ENCODE peak calls at places on chromosomes 13 and 19, in ten cellular contexts. S is CD4-positive, alpha-beta T cell; V is tibial artery; L is uterus; E is HFFc6; O is IMR-90; Z is CD14-positive monocyte; Y is Calu3; K is K562; G is RWPE1. J is an unnamed sample.
A peak's percentile ranks its signal among the peaks of the same experiment; 100 is the strongest.

GRCh38 chr19:5719274-5719960 is 529 bp downstream of the LONP1 start:
- DNase-seq in S (peak; percentile 16), V (no peak), L (no peak), E (peak; percentile 29), O (peak; percentile 13), Z (no peak), Y (no peak), K (peak; percentile 13), G (peak; percentile 29), J (no peak)

GRCh38 chr13:40819797-40820315 is 30.4 kb downstream of the SLC25A15 start:
- DNase-seq in S (no peak), V (no peak), L (no peak), E (no peak), O (no peak), Z (no peak), Y (no peak), K (no peak), G (no peak), J (no peak)

GRCh38 chr13:21243843-21244184 is 67.4 kb downstream of the MRPL57 start:
- DNase-seq in S (no peak), V (no peak), L (no peak), E (no peak), O (no peak), Z (no peak), Y (no peak), K (no peak), G (no peak), J (no peak)

GRCh38 chr19:42121036-42121621 is 11.1 kb downstream of the POU2F2 start:
- DNase-seq in S (no peak), V (no peak), L (no peak), E (no peak), O (no peak), Z (no peak), Y (no peak), K (no peak), G (no peak), J (no peak)

GRCh38 chr13:74796126-74796643 is 662.0 kb upstream of the KLF12 start:
- DNase-seq in S (no peak), V (no peak), L (no peak), E (no peak), O (no peak), Z (no peak), Y (no peak), K (no peak), G (no peak), J (no peak)

GRCh38 chr13:40153516-40153915 is 498.1 kb downstream of the COG6 start:
- DNase-seq in S (no peak), V (no peak), L (no peak), E (no peak), O (no peak), Z (no peak), Y (no peak), K (no peak), G (no peak), J (no peak)

GRCh38 chr19:5136060-5136855 is 167.3 kb downstream of the KDM4B start:
- DNase-seq in S (no peak), V (no peak), L (no peak), E (no peak), O (no peak), Z (no peak), Y (no peak), K (no peak), G (no peak), J (no peak)

GRCh38 chr13:102758842-102759241 is 14.7 kb downstream of the TEX30 start:
- DNase-seq in S (no peak), V (no peak), L (no peak), E (no peak), O (no peak), Z (no peak), Y (no peak), K (no peak), G (no peak), J (no peak)

GRCh38 chr19:1211494-1212234 is 6.1 kb downstream of the STK11 start:
- DNase-seq in S (no peak), V (no peak), L (peak; percentile 76), E (no peak), O (no peak), Z (no peak), Y (no peak), K (peak; percentile 56), G (no peak), J (no peak)

GRCh38 chr13:22926176-22927007 is 254.4 kb upstream of the SGCG start:
- DNase-seq in S (no peak), V (no peak), L (peak; percentile 87), E (no peak), O (no peak), Z (no peak), Y (no peak), K (peak; percentile 87), G (no peak), J (no peak)

GRCh38 chr19:5078179-5078578 is 109.3 kb downstream of the KDM4B start:
- DNase-seq in S (no peak), V (no peak), L (no peak), E (no peak), O (no peak), Z (no peak), Y (no peak), K (no peak), G (no peak), J (no peak)

GRCh38 chr13:28392428-28392827 is 102.5 kb downstream of the FLT1 start:
- DNase-seq in S (no peak), V (no peak), L (no peak), E (no peak), O (no peak), Z (no peak), Y (no peak), K (no peak), G (no peak), J (no peak)

DNA sequence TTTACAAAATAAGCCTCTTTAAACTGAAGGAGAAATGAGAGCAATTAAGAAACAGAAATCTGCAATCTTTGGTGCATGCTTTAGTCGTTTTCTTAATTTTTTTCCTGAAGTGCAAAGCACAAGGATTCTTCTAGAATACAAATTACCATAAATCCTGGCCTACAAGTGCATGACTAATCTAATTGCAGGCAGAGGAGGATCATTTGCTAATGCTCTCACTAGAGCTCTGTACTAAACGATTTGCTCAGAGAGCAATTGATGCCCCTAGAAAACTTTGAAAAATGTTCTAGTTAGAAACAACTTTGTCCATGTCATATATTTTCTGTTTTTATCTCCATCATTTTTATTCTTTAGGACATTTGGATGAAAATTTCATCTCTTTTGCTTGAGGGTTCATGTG is 193.2 kb downstream of the POU4F1 start:
- DNase-seq in S (no peak), V (no peak), L (no peak), E (no peak), O (no peak), Z (no peak), Y (no peak), K (no peak), G (no peak), J (no peak)
- TF ChIP-seq CTCF in S (no peak), V (no peak), L (no peak), E (no peak), O (no peak), Z (no peak), Y (no peak), K (no peak), G (no peak), J (no peak)

GRCh38 chr19:46616631-46617322 is 8.1 kb downstream of the PTGIR start:
- DNase-seq in S (no peak), V (no peak), L (no peak), E (peak; percentile 60), O (peak; percentile 85), Z (peak; percentile 65), Y (peak; percentile 86), K (peak; percentile 65), G (peak; percentile 64), J (no peak)
- TF ChIP-seq CTCF in S (peak; percentile 6), V (peak; percentile 26), L (peak; percentile 42), E (peak; percentile 79), O (peak; percentile 53), Z (peak; percentile 57), Y (peak; percentile 53), K (peak; percentile 86), G (peak; percentile 68), J (peak; percentile 60)

GRCh38 chr19:49084206-49085019 is 838 bp upstream of the SNRNP70 start:
- DNase-seq in S (no peak), V (no peak), L (no peak), E (no peak), O (no peak), Z (no peak), Y (no peak), K (no peak), G (no peak), J (no peak)

GRCh38 chr19:49086296-49086695 is 1.0 kb downstream of the SNRNP70 start:
- DNase-seq in S (no peak), V (no peak), L (no peak), E (no peak), O (no peak), Z (no peak), Y (no peak), K (no peak), G (no peak), J (no peak)

GRCh38 chr19:49081273-49081672 is 4.0 kb upstream of the SNRNP70 start:
- DNase-seq in S (no peak), V (no peak), L (no peak), E (no peak), O (no peak), Z (no peak), Y (no peak), K (no peak), G (no peak), J (no peak)

GRCh38 chr19:49085868-49086232 is 599 bp downstream of the SNRNP70 start:
- DNase-seq in S (no peak), V (no peak), L (no peak), E (no peak), O (no peak), Z (no peak), Y (no peak), K (no peak), G (no peak), J (no peak)

DNA sequence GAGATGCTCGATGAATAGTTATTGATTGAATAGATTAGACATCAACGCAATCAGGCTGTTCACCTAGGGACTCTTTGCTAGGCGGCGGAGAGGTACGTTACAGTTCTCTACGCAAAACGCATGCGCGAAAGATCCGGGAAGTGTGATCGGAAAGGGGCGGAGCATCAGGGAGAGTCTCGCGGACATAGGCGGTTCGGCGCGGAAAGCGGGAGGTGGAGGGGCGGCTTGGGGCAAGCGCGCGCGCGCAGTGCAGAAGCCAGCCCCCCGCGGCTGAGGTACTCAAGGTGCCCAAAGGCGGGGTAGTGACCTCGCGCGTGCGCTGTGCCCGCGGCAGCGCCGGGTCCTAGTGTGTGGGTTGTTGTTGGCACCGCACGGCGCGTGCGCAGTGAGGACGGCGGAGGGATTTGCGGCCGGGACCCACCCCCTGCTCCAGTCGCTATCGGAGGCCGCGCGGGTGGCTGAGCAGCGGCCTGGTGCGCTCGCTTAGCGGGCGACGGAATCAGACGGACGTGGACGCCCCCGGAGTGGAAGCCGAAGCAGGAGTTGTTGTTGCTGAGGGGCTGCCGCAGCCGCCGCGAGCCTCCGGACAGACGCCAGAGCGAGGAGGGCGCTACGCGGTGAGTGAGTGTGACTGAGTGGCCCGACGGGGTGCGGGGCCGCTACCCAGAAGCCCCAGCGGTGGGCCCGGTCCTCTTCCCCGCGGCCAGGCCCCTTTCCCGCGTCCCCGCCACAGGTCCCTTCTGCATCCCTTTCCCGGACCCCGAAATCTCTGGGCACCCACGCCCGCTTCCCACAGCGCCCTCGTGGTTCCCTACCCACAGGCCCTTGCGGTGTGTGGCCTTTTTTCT is at the start of gene SNRNP70:
- DNase-seq in S (peak; percentile 97), V (peak; percentile 100), L (peak; percentile 99), E (peak; percentile 99), O (peak; percentile 99), Z (peak; percentile 98), Y (peak; percentile 100), K (peak; percentile 99), G (peak; percentile 100), J (peak; percentile 99)
- TF ChIP-seq CTCF in S (no peak), V (peak; percentile 34), L (peak; percentile 33), E (no peak), O (no peak), Z (no peak), Y (no peak), K (no peak), G (no peak), J (no peak)

GRCh38 chr19:54638683-54639082 is 8.4 kb downstream of the LILRB1 start:
- DNase-seq in S (no peak), V (no peak), L (no peak), E (no peak), O (no peak), Z (no peak), Y (no peak), K (no peak), G (no peak), J (no peak)
- TF ChIP-seq CTCF in S (no peak), V (no peak), L (no peak), E (no peak), O (no peak), Z (no peak), Y (no peak), K (no peak), G (no peak), J (no peak)

J was measured in progenitor cell of endocrine pancreas.